ENCODE peak calls at places on chromosome 4, in six cellular contexts. L, T, U, W, O and Z are unnamed samples. For H4K20me1, the result is how much of the 10 kb centered on the place peaks cover.

GRCh38 chr4:128606173-128606572 is 203.3 kb upstream of the JADE1 start:
- DNase-seq in L (no peak), T (peak), U (no peak), W (peak), O (peak), Z (no peak)

GRCh38 chr4:70651864-70652506 is 14.3 kb downstream of the JCHAIN start:
- DNase-seq in L (peak), T (peak), U (peak), W (peak), O (peak), Z (peak)

GRCh38 chr4:139785356-139785755 is 119.7 kb downstream of the MGST2 start:
- DNase-seq in L (no peak), T (no peak), U (no peak), W (no peak), O (no peak), Z (no peak)

GRCh38 chr4:26493461-26493860 is 3.2 kb upstream of the CCKAR start:
- DNase-seq in L (no peak), T (no peak), U (no peak), W (no peak), O (no peak), Z (no peak)

GRCh38 chr4:141027421-141027820 is 105.8 kb downstream of the RNF150 start:
- DNase-seq in L (no peak), T (peak), U (no peak), W (no peak), O (peak), Z (no peak)

GRCh38 chr4:170652571-170652970 is 562.8 kb upstream of the AADAT start:
- DNase-seq in L (no peak), T (peak), U (no peak), W (no peak), O (peak), Z (no peak)

GRCh38 chr4:139144911-139145551 is 32.0 kb downstream of the ELF2 start:
- DNase-seq in L (no peak), T (no peak), U (no peak), W (no peak), O (no peak), Z (peak)

GRCh38 chr4:1050486-1051213 is 39.2 kb downstream of the FGFRL1 start:
- DNase-seq in L (peak), T (no peak), U (peak), W (peak), O (no peak), Z (no peak)

GRCh38 chr4:8209997-8210396 is 10.9 kb downstream of the SH3TC1 start:
- DNase-seq in L (no peak), T (no peak), U (no peak), W (no peak), O (no peak), Z (no peak)

GRCh38 chr4:8210631-8211030 is 11.5 kb downstream of the SH3TC1 start:
- DNase-seq in L (no peak), T (no peak), U (no peak), W (no peak), O (no peak), Z (no peak)

GRCh38 chr4:8212606-8213005 is 13.5 kb downstream of the SH3TC1 start:
- DNase-seq in L (no peak), T (no peak), U (no peak), W (no peak), O (no peak), Z (no peak)

GRCh38 chr4:8211737-8212581 is 12.9 kb downstream of the SH3TC1 start:
- DNase-seq in L (no peak), T (no peak), U (no peak), W (no peak), O (no peak), Z (no peak)

DNA sequence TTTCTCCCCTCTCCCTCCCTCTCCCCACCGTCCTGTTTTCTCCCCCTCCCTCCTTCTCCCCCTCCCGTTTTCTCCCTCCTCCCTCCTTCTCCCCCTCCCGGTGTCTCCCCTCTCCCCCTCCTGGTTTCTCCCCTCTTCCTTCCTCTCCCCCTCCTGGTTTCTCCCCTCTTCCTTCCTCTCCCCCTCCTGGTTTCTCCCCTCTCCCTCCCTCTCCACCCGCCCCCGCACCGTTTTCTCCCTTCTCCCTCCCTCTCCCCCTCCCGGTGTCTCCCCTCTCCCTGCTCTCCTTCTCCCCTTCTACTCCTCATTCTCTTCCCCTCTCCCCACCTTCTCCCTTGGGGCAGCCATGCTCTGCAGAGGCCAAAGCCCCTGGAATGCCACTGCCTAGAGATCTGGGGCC is 12.1 kb downstream of the SH3TC1 start:
- DNase-seq in L (no peak), T (no peak), U (no peak), W (no peak), O (no peak), Z (no peak)
- H4K20me1 ChIP-seq in L (under half), T (under half), U (under half), W (under half), O (under half), Z (under half)

GRCh38 chr4:24933684-24934275 is 20.9 kb upstream of the CCDC149 start:
- DNase-seq in L (no peak), T (no peak), U (no peak), W (no peak), O (no peak), Z (no peak)

GRCh38 chr4:24932831-24933230 is 20.0 kb upstream of the CCDC149 start:
- DNase-seq in L (no peak), T (peak), U (no peak), W (no peak), O (peak), Z (no peak)

GRCh38 chr4:24937176-24937575 is 24.3 kb upstream of the CCDC149 start:
- DNase-seq in L (no peak), T (no peak), U (no peak), W (no peak), O (no peak), Z (no peak)
- H2AFZ ChIP-seq in L (no peak), T (no peak), U (no peak), W (no peak), O (no peak), Z (no peak)

GRCh38 chr4:156774422-156774821 is 197.2 kb downstream of the PDGFC start:
- DNase-seq in L (no peak), T (peak), U (no peak), W (no peak), O (peak), Z (peak)
- H3K27ac ChIP-seq in L (no peak), T (peak), U (no peak), W (no peak), O (peak), Z (peak)

DNA sequence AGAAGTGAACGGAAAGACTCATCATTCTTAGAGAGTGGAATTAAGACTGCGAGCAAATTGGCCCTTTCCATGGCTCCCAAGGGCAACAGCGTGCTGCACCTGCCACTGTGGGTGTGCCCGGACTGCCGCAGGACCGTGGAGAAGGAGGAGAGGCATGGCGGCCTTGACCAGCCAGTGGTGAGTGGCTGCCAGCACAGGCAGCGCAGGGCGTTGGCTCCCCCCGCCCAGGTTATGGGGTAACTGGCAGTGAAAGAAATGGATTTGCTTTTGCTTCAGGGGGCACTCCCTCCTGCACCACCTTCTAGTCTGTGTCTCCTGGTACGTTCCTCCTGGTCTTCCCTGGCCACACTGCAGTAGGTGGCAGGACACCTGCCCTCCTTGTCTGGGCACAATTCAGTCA is 59.7 kb downstream of the FAM193A start:
- DNase-seq in L (no peak), T (no peak), U (no peak), W (no peak), O (no peak), Z (no peak)
- H4K20me1 ChIP-seq in L (under half), T (half or more), U (half or more), W (under half), O (under half), Z (half or more)

GRCh38 chr4:154529737-154530136 is 20.5 kb downstream of the PLRG1 start:
- DNase-seq in L (no peak), T (no peak), U (no peak), W (no peak), O (no peak), Z (no peak)
- H2AFZ ChIP-seq in L (no peak), T (no peak), U (no peak), W (no peak), O (no peak), Z (no peak)

GRCh38 chr4:55347610-55348228 is 1.7 kb downstream of the SRD5A3 start:
- DNase-seq in L (no peak), T (no peak), U (no peak), W (no peak), O (peak), Z (no peak)
- H3K27ac ChIP-seq in L (no peak), T (no peak), U (no peak), W (no peak), O (peak), Z (peak)

DNA sequence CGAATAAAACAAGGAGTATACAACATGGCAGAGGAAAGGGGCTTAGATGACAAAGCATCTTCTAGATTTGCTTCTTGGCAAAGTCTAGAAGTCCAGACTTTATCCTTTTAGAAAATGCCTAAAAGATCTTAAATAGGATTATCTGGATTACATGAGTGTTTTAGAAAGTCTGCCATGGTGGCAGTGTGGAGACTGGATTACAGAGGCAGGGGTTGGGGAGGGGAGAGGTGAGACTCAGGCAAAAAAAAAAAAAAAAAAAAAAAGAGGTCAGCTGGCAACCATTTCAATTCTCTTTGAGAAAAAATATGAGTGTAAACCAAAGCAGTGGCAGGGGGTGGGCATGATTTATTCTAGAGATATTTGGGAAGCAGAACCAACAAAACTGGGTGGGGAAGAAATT is 17.4 kb downstream of the ZNF827 start:
- DNase-seq in L (no peak), T (no peak), U (no peak), W (no peak), O (no peak), Z (no peak)
- H4K20me1 ChIP-seq in L (under half), T (under half), U (under half), W (under half), O (under half), Z (under half)

GRCh38 chr4:148823419-148823769 is 381.2 kb upstream of the NR3C2 start:
- DNase-seq in L (no peak), T (no peak), U (no peak), W (no peak), O (no peak), Z (no peak)

GRCh38 chr4:148822572-148823418 is 380.6 kb upstream of the NR3C2 start:
- DNase-seq in L (no peak), T (no peak), U (no peak), W (no peak), O (no peak), Z (no peak)
- H2AFZ ChIP-seq in L (no peak), T (no peak), U (no peak), W (no peak), O (no peak), Z (no peak)

DNA sequence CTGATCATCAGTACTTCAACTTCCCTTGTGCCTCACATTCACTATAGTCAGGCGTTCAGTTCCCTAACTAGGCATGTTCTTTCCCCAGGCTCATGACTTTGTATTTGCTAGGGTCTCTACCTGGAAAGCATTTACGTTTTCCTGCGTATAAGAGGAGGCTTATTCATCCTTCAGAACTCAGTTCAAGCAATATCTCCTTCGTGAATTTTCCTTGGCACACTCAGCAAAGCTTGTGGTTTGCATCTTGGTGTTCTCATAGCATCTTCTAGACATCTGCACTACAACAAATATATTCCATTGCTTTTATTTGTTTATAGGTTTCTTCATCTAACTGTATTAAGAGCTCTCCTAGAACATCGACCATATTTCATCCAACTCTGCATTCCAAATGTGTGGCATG is 2.6 kb downstream of the CXCL6 start:
- DNase-seq in L (no peak), T (no peak), U (no peak), W (no peak), O (no peak), Z (no peak)
- H3K27ac ChIP-seq in L (no peak), T (no peak), U (no peak), W (no peak), O (no peak), Z (no peak)

DNA sequence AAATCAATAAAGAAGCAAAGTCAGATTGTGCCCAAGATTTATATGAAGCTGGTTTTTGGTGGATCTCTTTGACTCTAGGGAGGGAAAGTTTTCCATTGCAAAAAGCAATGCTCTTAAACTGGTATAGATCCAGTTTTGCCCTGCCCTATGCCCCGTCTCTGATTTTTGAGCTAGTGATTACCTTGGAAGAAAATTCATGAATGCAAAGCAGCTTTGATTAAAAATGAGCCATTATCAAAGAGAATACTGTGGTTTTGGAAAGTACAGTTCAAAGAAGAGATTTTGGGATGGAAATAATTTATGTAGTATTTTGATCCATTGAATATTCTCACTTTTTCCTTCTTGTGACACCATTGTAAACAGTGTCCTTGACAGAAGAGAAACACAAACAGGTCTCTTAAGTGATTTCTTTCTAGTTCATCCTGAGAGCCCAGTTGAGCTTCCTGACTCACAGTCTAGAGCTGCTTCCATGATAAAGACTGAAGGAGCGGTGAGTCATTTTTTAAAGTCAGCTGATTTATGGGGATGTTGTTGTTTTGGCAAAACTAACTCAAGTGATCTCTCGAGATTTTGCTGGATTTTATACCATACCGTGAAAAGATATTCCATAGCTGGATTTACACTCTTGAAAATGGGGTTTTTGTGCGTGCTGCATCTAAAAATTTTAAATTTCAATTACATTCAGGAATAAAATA is 76.7 kb downstream of the AFF1 start:
- DNase-seq in L (no peak), T (peak), U (no peak), W (peak), O (peak), Z (peak)
- H4K20me1 ChIP-seq in L (under half), T (under half), U (half or more), W (under half), O (under half), Z (under half)